ENCODE peak calls at places on chromosomes 7 and 10, in five cellular contexts. A is A549, F is GM12878, X is IMR-90, Z is K562. J is an unnamed sample.

GRCh38 chr7:132035517-132036362 is 479.3 kb upstream of the PODXL start:
- DNase-seq in A (no peak), F (no peak), X (no peak), Z (no peak), J (no peak)

GRCh38 chr10:70912556-70912955 is 24.2 kb upstream of the PCBD1 start:
- DNase-seq in A (no peak), F (no peak), X (no peak), Z (no peak), J (peak)

GRCh38 chr10:32041290-32042028 is 14.8 kb downstream of the KIF5B start:
- DNase-seq in A (no peak), F (no peak), X (no peak), Z (no peak), J (no peak)

GRCh38 chr10:133282846-133283390 is 6.2 kb upstream of the ADAM8 start:
- DNase-seq in A (no peak), F (no peak), X (no peak), Z (no peak), J (no peak)

GRCh38 chr7:158710651-158711102 is 6.1 kb upstream of the NCAPG2 start:
- DNase-seq in A (no peak), F (no peak), X (peak), Z (no peak), J (no peak)

GRCh38 chr7:140544278-140544896 is 65.1 kb upstream of the MKRN1 start:
- DNase-seq in A (no peak), F (no peak), X (no peak), Z (no peak), J (no peak)

GRCh38 chr7:87094322-87094721 is 34.9 kb upstream of the ELAPOR2 start:
- DNase-seq in A (no peak), F (no peak), X (no peak), Z (no peak), J (no peak)

GRCh38 chr7:117639966-117640365 is 160.1 kb downstream of the CFTR start:
- DNase-seq in A (no peak), F (no peak), X (no peak), Z (no peak), J (no peak)

GRCh38 chr10:29386347-29386999 is 97.6 kb downstream of the LYZL1 start:
- DNase-seq in A (peak), F (no peak), X (peak), Z (peak), J (peak)

GRCh38 chr7:131556055-131556911 is at the start of gene PODXL:
- DNase-seq in A (peak), F (no peak), X (peak), Z (peak), J (peak)

GRCh38 chr7:150323682-150324365 is 479 bp upstream of the ACTR3C start:
- DNase-seq in A (no peak), F (no peak), X (no peak), Z (peak), J (peak)

GRCh38 chr10:73910401-73910763 is 550 bp upstream of the PLAU start:
- DNase-seq in A (peak), F (no peak), X (peak), Z (peak), J (peak)

GRCh38 chr7:16422100-16422430 is 727 bp upstream of the CRPPA start:
- DNase-seq in A (no peak), F (no peak), X (peak), Z (no peak), J (no peak)

GRCh38 chr7:113085781-113086390 is 741 bp downstream of the GPR85 start:
- DNase-seq in A (peak), F (no peak), X (peak), Z (no peak), J (peak)

GRCh38 chr7:123661765-123662164 is 6.1 kb downstream of the LMOD2 start:
- DNase-seq in A (no peak), F (no peak), X (no peak), Z (no peak), J (no peak)

GRCh38 chr7:103880201-103880600 is 109.3 kb downstream of the RELN start:
- DNase-seq in A (no peak), F (no peak), X (no peak), Z (no peak), J (no peak)

GRCh38 chr7:2144926-2145325 is 87.8 kb downstream of the MAD1L1 start:
- DNase-seq in A (no peak), F (no peak), X (no peak), Z (no peak), J (no peak)

GRCh38 chr7:67618569-67619543 is 622.2 kb downstream of the TYW1 start:
- DNase-seq in A (peak), F (no peak), X (no peak), Z (no peak), J (peak)

DNA sequence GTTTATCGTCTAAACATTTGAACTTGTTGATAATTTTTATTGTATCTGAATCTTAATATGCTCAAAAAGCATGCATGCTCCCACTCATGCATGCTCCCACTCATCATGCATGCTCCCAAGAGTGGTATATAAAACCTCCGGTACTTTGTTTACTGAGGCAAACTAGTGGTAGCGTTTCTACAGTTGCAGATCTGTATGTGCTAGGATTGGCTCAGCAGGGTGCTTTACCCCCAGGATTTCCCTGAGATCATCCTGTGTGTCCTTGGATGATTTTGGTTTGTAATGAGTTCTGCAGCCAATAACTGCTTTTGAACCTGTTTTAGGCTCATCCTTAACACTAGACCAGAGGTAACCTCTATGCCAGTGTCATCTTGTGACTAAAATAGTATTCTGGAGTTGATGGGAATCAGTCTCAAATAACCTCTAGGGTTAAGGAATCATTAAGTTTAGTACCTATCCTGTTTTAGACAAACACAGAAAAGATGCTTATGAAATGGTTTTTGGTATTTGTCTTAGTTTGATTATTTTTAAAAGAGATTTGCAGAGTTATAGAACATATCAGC is 40.4 kb downstream of the PHTF2 start:
- DNase-seq in A (no peak), F (no peak), X (no peak), Z (no peak), J (no peak)
- TF ChIP-seq RCOR1 in A (no peak), F (no peak), X (no peak), Z (peak), J (no peak)

GRCh38 chr7:25633420-25633819 is 405.1 kb upstream of the NPVF start:
- DNase-seq in A (no peak), F (no peak), X (no peak), Z (no peak), J (no peak)

GRCh38 chr7:25636168-25636567 is 407.9 kb upstream of the NPVF start:
- DNase-seq in A (no peak), F (no peak), X (no peak), Z (no peak), J (no peak)

GRCh38 chr7:25638042-25638441 is 409.8 kb upstream of the NPVF start:
- DNase-seq in A (no peak), F (no peak), X (no peak), Z (no peak), J (no peak)

GRCh38 chr7:25638590-25638989 is 410.3 kb upstream of the NPVF start:
- DNase-seq in A (no peak), F (no peak), X (no peak), Z (no peak), J (no peak)

GRCh38 chr7:25636871-25637283 is 408.6 kb upstream of the NPVF start:
- DNase-seq in A (no peak), F (no peak), X (no peak), Z (no peak), J (peak)
- TF ChIP-seq RCOR1 in A (no peak), F (no peak), X (no peak), Z (no peak), J (no peak)

DNA sequence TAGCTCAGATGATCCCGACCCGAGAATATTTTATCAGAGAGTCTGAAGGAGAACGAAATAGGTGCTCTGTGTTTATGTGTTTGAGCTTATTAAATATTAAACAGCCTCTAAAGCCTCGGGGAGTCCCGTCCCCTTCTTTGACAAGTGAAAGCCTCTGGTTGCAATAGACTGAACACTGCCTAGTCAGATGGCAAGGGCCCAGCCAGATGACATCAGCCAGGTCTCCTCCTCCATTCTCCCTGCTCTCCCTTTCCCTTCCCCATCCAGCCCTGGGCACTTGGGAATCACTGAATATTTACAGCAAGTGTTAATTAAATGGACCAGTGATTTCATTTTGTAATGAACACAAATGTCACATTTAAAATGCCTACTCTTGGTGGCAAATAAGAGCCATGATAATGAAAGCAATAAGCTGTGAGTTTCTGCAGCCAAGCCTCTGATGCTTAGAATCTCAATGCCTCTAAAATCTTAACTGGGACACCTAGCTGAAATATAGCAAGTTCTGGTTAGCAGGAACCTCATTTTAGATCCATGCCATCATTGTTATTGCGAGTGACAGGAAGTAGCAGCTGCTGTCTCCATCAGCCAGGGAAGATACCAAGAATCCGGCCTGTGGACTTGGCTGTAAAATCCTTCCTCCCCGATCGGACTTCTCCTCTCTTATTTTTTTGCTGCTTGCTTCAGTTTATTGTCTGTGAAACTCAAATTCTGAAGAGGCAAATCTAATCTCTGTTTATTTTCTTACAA is 202.1 kb downstream of the PRPF18 start:
- DNase-seq in A (no peak), F (no peak), X (peak), Z (no peak), J (no peak)
- TF ChIP-seq RCOR1 in A (no peak), F (no peak), X (no peak), Z (no peak), J (no peak)

GRCh38 chr10:60989400-60989876 is 45.5 kb upstream of the RHOBTB1 start:
- DNase-seq in A (peak), F (peak), X (no peak), Z (no peak), J (no peak)
- TF ChIP-seq RCOR1 in A (no peak), F (no peak), X (no peak), Z (peak), J (no peak)

DNA sequence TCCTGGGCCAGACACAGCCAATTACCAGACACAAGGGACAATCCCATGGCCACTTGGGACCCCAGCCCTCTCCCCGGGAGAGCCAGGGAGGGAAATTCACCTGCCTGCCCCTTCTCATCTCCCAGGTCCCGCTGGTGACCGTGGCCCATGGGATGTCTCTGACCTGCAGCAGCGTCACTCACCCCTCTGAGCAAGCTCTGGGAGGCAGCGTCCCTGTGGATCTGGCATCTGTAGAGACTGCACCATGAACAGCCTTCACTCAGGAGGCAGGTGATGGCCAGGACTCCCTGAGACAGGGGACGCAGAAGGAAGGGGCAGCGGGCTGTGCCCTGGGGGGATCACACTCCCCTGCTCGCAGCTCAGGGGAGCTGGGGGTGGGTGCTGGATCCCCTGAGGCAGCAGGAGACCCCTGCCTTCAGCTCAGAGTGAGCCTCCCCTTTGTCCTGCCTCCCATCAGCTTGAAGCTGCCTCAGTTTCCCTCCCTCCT is 90.8 kb downstream of the FOXL3 start:
- DNase-seq in A (no peak), F (no peak), X (no peak), Z (no peak), J (peak)
- TF ChIP-seq RCOR1 in A (no peak), F (no peak), X (no peak), Z (no peak), J (no peak)